ENCODE peak calls at places on chromosomes 3 and 15, in seven cellular contexts. A is HL-60, Y is foreskin fibroblast, G is AG04450, P is tibial nerve, L is left lung, O is AG09319. F is an unnamed sample.

GRCh38 chr3:150901793-150902192 is 3.4 kb downstream of the MINDY4B start:
- DNase-seq in A (no peak), L (no peak), O (no peak), Y (no peak), P (no peak), G (no peak), F (no peak)

GRCh38 chr3:16906679-16907078 is 21.9 kb downstream of the PLCL2 start:
- DNase-seq in L (no peak), P (no peak), O (no peak), Y (peak), A (no peak), G (no peak), F (no peak)

GRCh38 chr3:74561881-74562280 is 52.6 kb downstream of the CNTN3 start:
- DNase-seq in P (no peak), Y (peak), O (no peak), L (no peak), A (no peak), G (no peak), F (no peak)

GRCh38 chr3:133295199-133295901 is 104.5 kb upstream of the BFSP2 start:
- DNase-seq in G (peak), P (no peak), L (no peak), O (peak), A (no peak), Y (peak), F (no peak)

GRCh38 chr15:98842192-98842972 is 165.2 kb downstream of the PGPEP1L start:
- DNase-seq in P (no peak), G (no peak), O (no peak), Y (no peak), L (no peak), A (no peak), F (no peak)

GRCh38 chr15:85485956-85486567 is 105.7 kb downstream of the AKAP13 start:
- DNase-seq in L (no peak), G (peak), O (peak), A (peak), P (peak), Y (peak), F (peak)

GRCh38 chr3:126478581-126479310 is 3.1 kb upstream of the ZXDC start:
- DNase-seq in P (no peak), O (no peak), G (no peak), L (peak), A (no peak), Y (no peak), F (no peak)

GRCh38 chr3:56937580-56937979 is 122.9 kb upstream of the SPATA12 start:
- DNase-seq in A (no peak), O (no peak), P (no peak), G (no peak), L (no peak), Y (no peak), F (no peak)

GRCh38 chr15:56249080-56249479 is 5.4 kb upstream of the RFX7 start:
- DNase-seq in Y (no peak), O (no peak), A (no peak), P (no peak), G (no peak), L (no peak), F (no peak)

GRCh38 chr3:632571-633170 is 436.1 kb downstream of the CHL1 start:
- DNase-seq in G (no peak), A (peak), Y (no peak), L (no peak), P (peak), O (no peak), F (peak)

GRCh38 chr3:123909785-123910184 is 25.7 kb upstream of the MYLK start:
- DNase-seq in P (no peak), Y (no peak), L (no peak), G (no peak), O (no peak), A (no peak), F (no peak)

GRCh38 chr3:123907720-123908119 is 23.6 kb upstream of the MYLK start:
- DNase-seq in O (no peak), G (no peak), P (no peak), L (no peak), A (no peak), Y (no peak), F (no peak)
- TF ChIP-seq CTCF in O (no peak), G (no peak), P (no peak), L (no peak), A (no peak), Y (no peak), F (no peak)

DNA sequence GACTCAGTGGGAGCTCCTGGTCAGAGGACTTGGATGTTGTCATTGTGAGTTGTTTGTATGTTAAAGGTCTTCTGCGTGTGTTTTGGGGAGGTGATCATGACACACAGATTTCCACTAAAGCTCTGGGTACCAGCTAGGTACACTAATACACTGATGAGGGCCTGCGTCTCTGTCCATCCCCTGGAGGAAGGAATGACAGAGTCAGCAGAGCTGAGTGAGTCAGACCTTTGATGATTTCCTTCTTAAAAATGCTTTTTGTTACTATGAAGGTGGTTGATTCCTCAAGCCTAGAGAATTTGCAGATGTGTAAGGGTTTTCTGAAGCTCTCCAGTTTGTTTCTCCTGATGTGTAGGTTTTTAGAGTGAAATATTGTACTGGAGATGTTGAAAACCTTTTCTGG is 424.1 kb upstream of the TPM1 start:
- DNase-seq in P (no peak), L (no peak), A (no peak), O (peak), G (peak), Y (peak), F (no peak)
- TF ChIP-seq CTCF in P (no peak), L (no peak), A (no peak), O (peak), G (peak), Y (peak), F (no peak)

DNA sequence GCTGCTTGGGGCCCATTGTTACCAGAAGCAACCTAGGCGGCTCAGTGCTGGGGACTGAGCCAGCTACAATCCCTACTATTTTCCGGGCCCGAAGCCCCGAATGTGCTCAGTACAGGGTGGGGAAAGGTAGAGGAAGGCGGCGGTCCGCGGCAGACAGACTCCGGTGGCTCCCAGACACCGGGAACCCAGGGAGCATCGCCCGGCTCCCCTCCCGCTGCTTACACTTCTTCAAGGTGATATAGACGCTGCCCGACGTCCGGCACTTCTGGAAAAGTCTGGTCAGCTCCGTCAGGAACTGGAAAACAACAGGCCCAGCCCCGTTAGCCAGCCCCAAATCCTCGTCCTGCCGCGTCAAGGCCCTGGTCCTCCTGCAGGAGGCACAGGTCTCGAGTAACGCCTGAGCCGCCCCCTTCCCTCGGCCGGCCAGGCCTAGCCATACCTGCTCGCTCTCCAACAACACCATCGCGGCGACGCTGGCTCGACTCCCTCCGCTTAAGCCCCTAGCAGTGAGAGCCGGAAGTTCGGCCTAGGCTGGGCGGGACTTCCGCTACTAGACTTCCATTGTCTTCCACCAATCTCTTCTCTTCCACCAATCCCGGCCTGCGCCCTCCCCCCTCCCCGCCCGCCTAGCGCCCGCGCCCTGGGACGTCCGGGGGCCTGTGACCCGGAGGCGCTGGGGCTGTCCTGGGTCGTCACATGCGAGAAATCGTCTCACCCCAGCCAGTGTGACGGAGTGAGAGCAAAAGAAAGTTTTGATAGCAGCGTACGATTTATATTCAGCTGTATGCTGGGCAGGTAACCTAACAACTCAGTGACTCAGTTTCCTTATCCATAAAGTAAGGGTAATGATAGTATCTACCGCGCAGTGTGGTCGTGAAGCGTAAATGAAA is at the start of gene SRP14:
- DNase-seq in P (peak), G (peak), L (peak), O (peak), Y (peak), A (peak), F (peak)
- TF ChIP-seq CTCF in P (peak), G (no peak), L (no peak), O (no peak), Y (no peak), A (no peak), F (peak)

GRCh38 chr3:141844812-141845211 is 31.6 kb upstream of the ATP1B3 start:
- DNase-seq in G (no peak), L (no peak), Y (no peak), P (no peak), O (no peak), A (no peak), F (no peak)

GRCh38 chr3:141849056-141849814 is 27.2 kb upstream of the ATP1B3 start:
- DNase-seq in Y (no peak), P (peak), G (no peak), L (peak), A (no peak), O (no peak), F (no peak)

GRCh38 chr3:141846050-141846433 is 30.4 kb upstream of the ATP1B3 start:
- DNase-seq in L (no peak), Y (no peak), P (no peak), G (no peak), O (no peak), A (no peak), F (no peak)

GRCh38 chr3:141844108-141844507 is 32.3 kb upstream of the ATP1B3 start:
- DNase-seq in A (no peak), O (no peak), G (no peak), P (no peak), Y (no peak), L (no peak), F (no peak)

GRCh38 chr3:141845407-141846049 is 30.9 kb upstream of the ATP1B3 start:
- DNase-seq in G (no peak), Y (no peak), O (no peak), A (no peak), P (no peak), L (no peak), F (no peak)
- TF ChIP-seq CTCF in G (no peak), Y (no peak), O (no peak), A (no peak), P (no peak), L (no peak), F (no peak)

DNA sequence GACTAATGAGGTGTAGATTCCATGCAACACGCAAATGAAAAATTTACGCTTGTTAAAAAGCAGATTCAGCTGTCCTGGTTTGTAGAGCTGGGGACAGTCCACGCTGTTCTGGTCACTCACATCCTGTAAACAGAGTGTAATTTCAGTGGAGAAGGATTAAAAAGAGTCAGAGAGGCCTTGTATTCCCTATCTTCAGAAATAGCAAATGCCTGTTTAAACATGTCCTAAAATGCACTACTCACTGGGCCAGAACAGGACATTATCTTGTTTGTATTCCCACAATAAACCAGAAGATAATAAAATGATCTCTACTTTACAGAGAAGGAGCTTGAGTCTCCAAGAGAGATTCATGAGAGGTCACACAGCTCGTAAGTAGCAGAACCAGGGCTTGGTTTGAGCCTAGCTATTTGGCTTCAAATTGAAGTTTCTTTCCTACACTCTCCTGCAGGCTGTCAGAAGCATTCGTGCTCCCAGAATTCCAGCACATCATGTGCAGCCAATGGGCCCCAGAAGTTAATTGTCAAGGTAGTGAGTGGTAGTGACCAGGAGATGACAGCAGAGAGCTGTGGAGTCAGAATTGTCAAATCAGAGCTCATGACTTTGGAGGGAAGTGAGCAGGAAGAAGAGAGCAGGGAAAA is 242.5 kb downstream of the ATP8B4 start:
- DNase-seq in G (no peak), A (no peak), P (no peak), O (no peak), Y (no peak), L (no peak), F (no peak)
- TF ChIP-seq CTCF in G (peak), A (no peak), P (peak), O (peak), Y (no peak), L (peak), F (no peak)

GRCh38 chr15:31607656-31608055 is 281.0 kb downstream of the KLF13 start:
- DNase-seq in L (no peak), O (no peak), A (no peak), G (no peak), P (no peak), Y (no peak), F (no peak)

GRCh38 chr15:31606942-31607497 is 280.4 kb downstream of the KLF13 start:
- DNase-seq in G (no peak), L (no peak), Y (no peak), P (no peak), A (no peak), O (no peak), F (no peak)

GRCh38 chr15:31606261-31606669 is 279.6 kb downstream of the KLF13 start:
- DNase-seq in Y (peak), O (no peak), L (no peak), G (peak), A (no peak), P (no peak), F (no peak)

GRCh38 chr15:31609243-31609642 is 282.6 kb downstream of the KLF13 start:
- DNase-seq in A (peak), Y (no peak), L (no peak), P (no peak), G (no peak), O (no peak), F (no peak)

DNA sequence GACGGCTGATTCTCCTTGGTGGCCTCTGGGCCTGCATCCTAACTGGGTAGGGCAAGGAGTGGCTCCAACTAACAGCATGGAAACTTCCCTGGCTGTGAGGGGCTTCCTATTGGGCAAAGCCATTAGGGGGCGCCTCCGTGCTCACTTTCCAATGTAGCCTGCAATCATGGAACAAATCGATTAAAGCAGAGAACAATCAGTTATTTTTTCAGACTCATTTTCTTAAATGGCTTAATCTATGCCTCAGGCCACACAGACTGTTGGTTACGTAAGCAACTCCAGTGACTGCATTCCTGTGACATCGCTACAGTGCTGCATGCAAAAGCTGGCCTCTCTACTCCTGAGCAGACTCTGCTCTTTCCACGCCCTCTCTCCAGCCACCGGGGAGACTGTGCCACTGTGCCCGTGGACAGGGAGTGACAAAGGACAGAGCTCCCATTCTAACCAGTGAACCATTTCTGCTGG is 278.9 kb downstream of the KLF13 start:
- DNase-seq in L (no peak), G (no peak), A (no peak), Y (no peak), O (no peak), P (no peak), F (no peak)
- TF ChIP-seq CTCF in L (no peak), G (peak), A (no peak), Y (peak), O (peak), P (no peak), F (no peak)

DNA sequence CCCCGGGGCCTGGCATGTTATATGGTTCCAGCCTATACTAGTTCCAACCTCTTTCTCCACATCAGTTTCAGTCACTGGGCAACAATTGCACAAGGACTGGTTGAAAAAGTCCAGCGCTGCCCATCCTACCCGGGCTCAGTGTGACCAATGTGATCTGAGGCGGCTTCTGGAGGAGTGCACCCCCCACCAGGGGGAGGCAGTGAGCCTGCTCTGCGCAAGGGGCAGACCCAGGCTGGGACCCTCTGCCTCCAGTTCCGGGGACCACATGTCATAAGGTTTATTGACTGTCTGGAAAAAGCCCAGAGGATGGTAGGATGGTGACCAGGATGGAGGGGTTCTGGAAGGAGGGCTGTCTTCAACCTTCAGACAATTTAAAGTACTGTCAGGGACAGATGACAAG is 25.6 kb upstream of the NR2E3 start:
- DNase-seq in Y (no peak), O (no peak), P (no peak), A (no peak), L (no peak), G (no peak), F (no peak)
- TF ChIP-seq CTCF in Y (peak), O (peak), P (no peak), A (peak), L (no peak), G (peak), F (no peak)

GRCh38 chr15:87527875-87528274 is 728.7 kb downstream of the NTRK3 start:
- DNase-seq in A (no peak), Y (no peak), P (no peak), O (no peak), G (no peak), L (no peak), F (no peak)
- TF ChIP-seq CTCF in A (no peak), Y (no peak), P (no peak), O (no peak), G (no peak), L (no peak), F (no peak)

DNA sequence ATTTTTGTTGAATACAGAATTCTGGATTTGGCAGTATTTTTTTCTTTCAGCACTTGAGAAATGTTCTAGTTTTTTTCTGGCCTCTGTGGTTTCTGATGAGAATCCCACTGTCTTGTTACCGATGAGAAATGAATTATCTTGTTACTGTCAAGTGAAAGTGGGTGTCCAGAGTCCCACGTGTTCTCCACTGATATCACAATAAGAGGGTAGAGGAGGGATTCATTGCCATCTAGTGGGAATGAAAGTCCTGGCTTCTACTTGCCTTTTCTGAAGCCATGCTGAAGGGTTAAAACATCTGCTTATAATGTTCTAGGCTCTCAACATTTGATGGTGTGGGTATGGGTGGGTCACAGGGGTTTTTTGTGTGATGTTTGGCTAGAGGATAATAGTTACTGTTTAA is 66.1 kb downstream of the SEC22A start:
- DNase-seq in A (no peak), O (no peak), L (no peak), P (no peak), G (no peak), Y (no peak), F (no peak)
- TF ChIP-seq CTCF in A (no peak), O (no peak), L (no peak), P (no peak), G (no peak), Y (no peak), F (no peak)

DNA sequence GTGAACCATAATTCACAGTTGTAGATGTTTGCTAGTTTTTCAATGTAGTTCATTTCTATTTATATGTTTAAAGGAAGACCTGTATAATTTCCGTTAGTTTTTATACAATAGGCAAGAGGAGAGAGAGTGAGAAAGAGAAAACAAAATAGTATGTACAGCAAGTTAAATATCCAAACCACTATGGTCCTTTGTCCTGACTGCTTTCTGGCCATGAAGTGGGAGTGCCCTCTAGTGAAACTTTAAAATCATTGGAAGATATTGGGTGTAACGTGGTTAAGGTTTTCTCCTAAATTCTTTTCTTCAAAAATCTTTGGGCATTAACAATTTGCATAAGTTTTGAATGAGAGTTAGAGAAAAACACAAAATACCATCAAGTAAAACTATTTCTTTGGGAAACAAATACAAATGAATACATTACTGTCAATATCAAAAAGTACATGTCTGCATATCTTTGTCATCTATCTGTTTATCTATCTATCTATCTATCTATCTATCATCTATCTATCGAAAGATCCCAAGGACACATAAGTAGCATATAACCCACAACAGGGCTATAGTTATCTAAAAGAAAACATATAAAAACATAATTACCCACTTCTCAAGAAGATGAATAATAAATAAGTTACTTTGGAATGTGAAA is 534.6 kb upstream of the ATP11B start:
- DNase-seq in A (no peak), L (no peak), P (no peak), G (no peak), O (no peak), Y (no peak), F (no peak)
- TF ChIP-seq CTCF in A (no peak), L (peak), P (peak), G (peak), O (peak), Y (no peak), F (peak)